ENCODE peak calls at places on chromosome 15, in four cellular contexts. C is dorsolateral prefrontal cortex; X is right cardiac atrium; N is stimulated activated CD8-positive, alpha-beta memory T cell treated with anti-CD3 and anti-CD28 coated beads, Interleukin-4, amount 100 ng/mL, for 4 hours. P is an unnamed sample.

GRCh38 chr15:91885714-91886265 is 32.3 kb downstream of the SLCO3A1 start:
- DNase-seq in C (no peak), N (no peak), X (no peak), P (no peak)

GRCh38 chr15:39407116-39407515 is 173.8 kb upstream of the THBS1 start:
- DNase-seq in X (no peak), N (no peak), C (no peak), P (no peak)

GRCh38 chr15:89444855-89445254 is 51.5 kb downstream of the RHCG start:
- DNase-seq in N (no peak), X (no peak), C (no peak), P (no peak)

GRCh38 chr15:25693321-25694237 is 169.5 kb downstream of the ATP10A start:
- DNase-seq in N (peak), C (no peak), X (peak), P (peak)

GRCh38 chr15:98714906-98715305 is 66.6 kb downstream of the IGF1R start:
- DNase-seq in C (no peak), X (no peak), N (no peak), P (no peak)

GRCh38 chr15:74641151-74641550 is 25.5 kb downstream of the CLK3 start:
- DNase-seq in X (no peak), C (no peak), N (no peak), P (no peak)

GRCh38 chr15:73677146-73677607 is 7.0 kb upstream of the CD276 start:
- DNase-seq in N (peak), X (peak), C (peak), P (peak)

GRCh38 chr15:81327526-81327925 is 3.6 kb upstream of the STARD5 start:
- DNase-seq in X (no peak), N (no peak), C (no peak), P (no peak)

GRCh38 chr15:73368301-73369072 is at the start of gene HCN4:
- DNase-seq in C (peak), X (peak), N (no peak), P (no peak)

GRCh38 chr15:63945838-63946298 is 100.4 kb downstream of the DAPK2 start:
- DNase-seq in X (peak), C (no peak), N (no peak), P (no peak)

GRCh38 chr15:43250785-43251184 is 15.9 kb downstream of the TGM5 start:
- DNase-seq in X (no peak), C (no peak), N (no peak), P (peak)

GRCh38 chr15:48145923-48146322 is 25.1 kb downstream of the SLC24A5 start:
- DNase-seq in N (no peak), X (no peak), C (no peak), P (no peak)

GRCh38 chr15:98505611-98506031 is 142.7 kb upstream of the IGF1R start:
- DNase-seq in C (no peak), N (no peak), X (peak), P (no peak)

GRCh38 chr15:58240191-58240932 is 102.2 kb downstream of the AQP9 start:
- DNase-seq in N (no peak), X (no peak), C (peak), P (no peak)

GRCh38 chr15:92947071-92947730 is 47.1 kb downstream of the CHD2 start:
- DNase-seq in X (no peak), C (no peak), N (no peak), P (no peak)

GRCh38 chr15:101242160-101242998 is 9.5 kb downstream of the CHSY1 start:
- DNase-seq in C (no peak), N (no peak), X (no peak), P (no peak)

GRCh38 chr15:48642795-48643194 is 2.7 kb downstream of the FBN1 start:
- DNase-seq in C (no peak), N (no peak), X (no peak), P (no peak)

GRCh38 chr15:60272623-60273022 is 125.2 kb downstream of the ANXA2 start:
- DNase-seq in N (no peak), X (no peak), C (no peak), P (no peak)

GRCh38 chr15:82805994-82806406 is at the start of gene FSD2:
- DNase-seq in N (no peak), C (no peak), X (peak), P (no peak)

GRCh38 chr15:34366271-34367043 is 539 bp downstream of the LPCAT4 start:
- DNase-seq in X (peak), C (peak), N (no peak), P (no peak)